ENCODE peak calls at places on chromosomes 2 and 18, in six cellular contexts. One of them, this sample, is unnamed.

GRCh38 chr2:120346034-120346666 is at the start of gene INHBB:
- DNase-seq in ACHN: no peak
- DNase-seq in H9: peak; percentile 41
- DNase-seq in cerebellum: no peak
- DNase-seq in stimulated activated CD4-positive, alpha-beta T cell treated with anti-CD3 and anti-CD28 coated beads, Interleukin-2, amount 100 ng/mL, for 48 hours: no peak
- DNase-seq in activated gamma-delta T cell treated with Interleukin-2 at 50 U/mL for 16 hours: no peak
- DNase-seq in this sample: no peak

GRCh38 chr2:218465987-218466633 is 47.2 kb downstream of the VIL1 start:
- DNase-seq in ACHN: peak; percentile 30
- DNase-seq in H9: no peak
- DNase-seq in cerebellum: peak; percentile 56
- DNase-seq in stimulated activated CD4-positive, alpha-beta T cell treated with anti-CD3 and anti-CD28 coated beads, Interleukin-2, amount 100 ng/mL, for 48 hours: no peak
- DNase-seq in activated gamma-delta T cell treated with Interleukin-2 at 50 U/mL for 16 hours: no peak
- DNase-seq in this sample: peak; percentile 18

GRCh38 chr2:228426502-228427216 is 245.2 kb upstream of the SPHKAP start:
- DNase-seq in ACHN: no peak
- DNase-seq in H9: no peak
- DNase-seq in cerebellum: no peak
- DNase-seq in stimulated activated CD4-positive, alpha-beta T cell treated with anti-CD3 and anti-CD28 coated beads, Interleukin-2, amount 100 ng/mL, for 48 hours: no peak
- DNase-seq in activated gamma-delta T cell treated with Interleukin-2 at 50 U/mL for 16 hours: no peak
- DNase-seq in this sample: no peak

GRCh38 chr2:22020101-22020742 is 896.5 kb downstream of the TDRD15 start:
- DNase-seq in ACHN: no peak
- DNase-seq in H9: no peak
- DNase-seq in cerebellum: no peak
- DNase-seq in stimulated activated CD4-positive, alpha-beta T cell treated with anti-CD3 and anti-CD28 coated beads, Interleukin-2, amount 100 ng/mL, for 48 hours: no peak
- DNase-seq in activated gamma-delta T cell treated with Interleukin-2 at 50 U/mL for 16 hours: no peak
- DNase-seq in this sample: no peak

GRCh38 chr18:22509423-22509822 is 91.7 kb upstream of the CTAGE1 start:
- DNase-seq in ACHN: no peak
- DNase-seq in H9: no peak
- DNase-seq in cerebellum: no peak
- DNase-seq in stimulated activated CD4-positive, alpha-beta T cell treated with anti-CD3 and anti-CD28 coated beads, Interleukin-2, amount 100 ng/mL, for 48 hours: no peak
- DNase-seq in activated gamma-delta T cell treated with Interleukin-2 at 50 U/mL for 16 hours: no peak
- DNase-seq in this sample: no peak

GRCh38 chr2:239177908-239178307 is 222.9 kb downstream of the HDAC4 start:
- DNase-seq in ACHN: no peak
- DNase-seq in H9: no peak
- DNase-seq in cerebellum: no peak
- DNase-seq in stimulated activated CD4-positive, alpha-beta T cell treated with anti-CD3 and anti-CD28 coated beads, Interleukin-2, amount 100 ng/mL, for 48 hours: no peak
- DNase-seq in activated gamma-delta T cell treated with Interleukin-2 at 50 U/mL for 16 hours: no peak
- DNase-seq in this sample: no peak

GRCh38 chr18:22348521-22349316 is 69.0 kb downstream of the CTAGE1 start:
- DNase-seq in ACHN: no peak
- DNase-seq in H9: peak; percentile 74
- DNase-seq in cerebellum: no peak
- DNase-seq in stimulated activated CD4-positive, alpha-beta T cell treated with anti-CD3 and anti-CD28 coated beads, Interleukin-2, amount 100 ng/mL, for 48 hours: no peak
- DNase-seq in activated gamma-delta T cell treated with Interleukin-2 at 50 U/mL for 16 hours: peak; percentile 29
- DNase-seq in this sample: no peak

GRCh38 chr2:147008481-147008880 is 836.3 kb upstream of the ACVR2A start:
- DNase-seq in ACHN: no peak
- DNase-seq in H9: no peak
- DNase-seq in cerebellum: no peak
- DNase-seq in stimulated activated CD4-positive, alpha-beta T cell treated with anti-CD3 and anti-CD28 coated beads, Interleukin-2, amount 100 ng/mL, for 48 hours: no peak
- DNase-seq in activated gamma-delta T cell treated with Interleukin-2 at 50 U/mL for 16 hours: no peak
- DNase-seq in this sample: no peak

GRCh38 chr2:240390091-240391073 is 45.1 kb upstream of the GPC1 start:
- DNase-seq in ACHN: no peak
- DNase-seq in H9: no peak
- DNase-seq in cerebellum: no peak
- DNase-seq in stimulated activated CD4-positive, alpha-beta T cell treated with anti-CD3 and anti-CD28 coated beads, Interleukin-2, amount 100 ng/mL, for 48 hours: no peak
- DNase-seq in activated gamma-delta T cell treated with Interleukin-2 at 50 U/mL for 16 hours: no peak
- DNase-seq in this sample: no peak

GRCh38 chr18:46336278-46337205 is 232.4 kb downstream of the HAUS1 start:
- DNase-seq in ACHN: no peak
- DNase-seq in H9: no peak
- DNase-seq in cerebellum: peak; percentile 51
- DNase-seq in stimulated activated CD4-positive, alpha-beta T cell treated with anti-CD3 and anti-CD28 coated beads, Interleukin-2, amount 100 ng/mL, for 48 hours: no peak
- DNase-seq in activated gamma-delta T cell treated with Interleukin-2 at 50 U/mL for 16 hours: no peak
- DNase-seq in this sample: no peak

GRCh38 chr18:70464343-70465114 is 175.7 kb downstream of the SOCS6 start:
- DNase-seq in ACHN: peak; percentile 72
- DNase-seq in H9: peak; percentile 78
- DNase-seq in cerebellum: peak; percentile 77
- DNase-seq in stimulated activated CD4-positive, alpha-beta T cell treated with anti-CD3 and anti-CD28 coated beads, Interleukin-2, amount 100 ng/mL, for 48 hours: peak; percentile 20
- DNase-seq in activated gamma-delta T cell treated with Interleukin-2 at 50 U/mL for 16 hours: peak; percentile 20
- DNase-seq in this sample: peak; percentile 17

GRCh38 chr2:32274289-32274688 is 3.4 kb upstream of the YIPF4 start:
- DNase-seq in ACHN: no peak
- DNase-seq in H9: no peak
- DNase-seq in cerebellum: no peak
- DNase-seq in stimulated activated CD4-positive, alpha-beta T cell treated with anti-CD3 and anti-CD28 coated beads, Interleukin-2, amount 100 ng/mL, for 48 hours: no peak
- DNase-seq in activated gamma-delta T cell treated with Interleukin-2 at 50 U/mL for 16 hours: no peak
- DNase-seq in this sample: no peak

GRCh38 chr2:238987352-238987981 is 139.6 kb downstream of the TWIST2 start:
- DNase-seq in ACHN: no peak
- DNase-seq in H9: peak; percentile 2
- DNase-seq in cerebellum: no peak
- DNase-seq in stimulated activated CD4-positive, alpha-beta T cell treated with anti-CD3 and anti-CD28 coated beads, Interleukin-2, amount 100 ng/mL, for 48 hours: no peak
- DNase-seq in activated gamma-delta T cell treated with Interleukin-2 at 50 U/mL for 16 hours: no peak
- DNase-seq in this sample: no peak

GRCh38 chr2:73944714-73945113 is 18.0 kb downstream of the DGUOK start:
- DNase-seq in ACHN: no peak
- DNase-seq in H9: no peak
- DNase-seq in cerebellum: no peak
- DNase-seq in stimulated activated CD4-positive, alpha-beta T cell treated with anti-CD3 and anti-CD28 coated beads, Interleukin-2, amount 100 ng/mL, for 48 hours: no peak
- DNase-seq in activated gamma-delta T cell treated with Interleukin-2 at 50 U/mL for 16 hours: no peak
- DNase-seq in this sample: no peak

GRCh38 chr2:98385050-98385699 is 38.9 kb downstream of the CNGA3 start:
- DNase-seq in ACHN: peak; percentile 74
- DNase-seq in H9: peak; percentile 83
- DNase-seq in cerebellum: peak; percentile 74
- DNase-seq in stimulated activated CD4-positive, alpha-beta T cell treated with anti-CD3 and anti-CD28 coated beads, Interleukin-2, amount 100 ng/mL, for 48 hours: peak; percentile 73
- DNase-seq in activated gamma-delta T cell treated with Interleukin-2 at 50 U/mL for 16 hours: peak; percentile 59
- DNase-seq in this sample: peak; percentile 57

GRCh38 chr18:11902522-11903292 is 5.4 kb downstream of the MPPE1 start:
- DNase-seq in ACHN: no peak
- DNase-seq in H9: no peak
- DNase-seq in cerebellum: no peak
- DNase-seq in stimulated activated CD4-positive, alpha-beta T cell treated with anti-CD3 and anti-CD28 coated beads, Interleukin-2, amount 100 ng/mL, for 48 hours: no peak
- DNase-seq in activated gamma-delta T cell treated with Interleukin-2 at 50 U/mL for 16 hours: no peak
- DNase-seq in this sample: no peak

GRCh38 chr2:224498991-224499390 is 86.2 kb downstream of the CUL3 start:
- DNase-seq in ACHN: no peak
- DNase-seq in H9: no peak
- DNase-seq in cerebellum: no peak
- DNase-seq in stimulated activated CD4-positive, alpha-beta T cell treated with anti-CD3 and anti-CD28 coated beads, Interleukin-2, amount 100 ng/mL, for 48 hours: no peak
- DNase-seq in activated gamma-delta T cell treated with Interleukin-2 at 50 U/mL for 16 hours: no peak
- DNase-seq in this sample: no peak

GRCh38 chr2:236715077-236715476 is 145.5 kb downstream of the ACKR3 start:
- DNase-seq in ACHN: no peak
- DNase-seq in H9: no peak
- DNase-seq in cerebellum: no peak
- DNase-seq in stimulated activated CD4-positive, alpha-beta T cell treated with anti-CD3 and anti-CD28 coated beads, Interleukin-2, amount 100 ng/mL, for 48 hours: no peak
- DNase-seq in activated gamma-delta T cell treated with Interleukin-2 at 50 U/mL for 16 hours: no peak
- DNase-seq in this sample: peak; percentile 74

GRCh38 chr2:69933839-69934613 is 19.1 kb downstream of the MXD1 start:
- DNase-seq in ACHN: peak; percentile 53
- DNase-seq in H9: no peak
- DNase-seq in cerebellum: no peak
- DNase-seq in stimulated activated CD4-positive, alpha-beta T cell treated with anti-CD3 and anti-CD28 coated beads, Interleukin-2, amount 100 ng/mL, for 48 hours: no peak
- DNase-seq in activated gamma-delta T cell treated with Interleukin-2 at 50 U/mL for 16 hours: no peak
- DNase-seq in this sample: peak; percentile 80

GRCh38 chr2:9771481-9772017 is 71.7 kb upstream of the TAF1B start:
- DNase-seq in ACHN: peak; percentile 73
- DNase-seq in H9: no peak
- DNase-seq in cerebellum: peak; percentile 91
- DNase-seq in stimulated activated CD4-positive, alpha-beta T cell treated with anti-CD3 and anti-CD28 coated beads, Interleukin-2, amount 100 ng/mL, for 48 hours: no peak
- DNase-seq in activated gamma-delta T cell treated with Interleukin-2 at 50 U/mL for 16 hours: no peak
- DNase-seq in this sample: peak; percentile 39

GRCh38 chr2:183608747-183609146 is 484.5 kb downstream of the NUP35 start:
- DNase-seq in ACHN: no peak
- DNase-seq in H9: no peak
- DNase-seq in cerebellum: no peak
- DNase-seq in stimulated activated CD4-positive, alpha-beta T cell treated with anti-CD3 and anti-CD28 coated beads, Interleukin-2, amount 100 ng/mL, for 48 hours: no peak
- DNase-seq in activated gamma-delta T cell treated with Interleukin-2 at 50 U/mL for 16 hours: no peak
- DNase-seq in this sample: no peak

GRCh38 chr18:55111271-55111670 is 152.0 kb upstream of the CCDC68 start:
- DNase-seq in ACHN: no peak
- DNase-seq in H9: no peak
- DNase-seq in cerebellum: no peak
- DNase-seq in stimulated activated CD4-positive, alpha-beta T cell treated with anti-CD3 and anti-CD28 coated beads, Interleukin-2, amount 100 ng/mL, for 48 hours: no peak
- DNase-seq in activated gamma-delta T cell treated with Interleukin-2 at 50 U/mL for 16 hours: no peak
- DNase-seq in this sample: no peak

GRCh38 chr2:220893411-220893810 is 678.7 kb downstream of the EPHA4 start:
- DNase-seq in ACHN: no peak
- DNase-seq in H9: no peak
- DNase-seq in cerebellum: no peak
- DNase-seq in stimulated activated CD4-positive, alpha-beta T cell treated with anti-CD3 and anti-CD28 coated beads, Interleukin-2, amount 100 ng/mL, for 48 hours: no peak
- DNase-seq in activated gamma-delta T cell treated with Interleukin-2 at 50 U/mL for 16 hours: no peak
- DNase-seq in this sample: peak; percentile 45

GRCh38 chr2:38653715-38654494 is 12.0 kb upstream of the GALM start:
- DNase-seq in ACHN: no peak
- DNase-seq in H9: no peak
- DNase-seq in cerebellum: no peak
- DNase-seq in stimulated activated CD4-positive, alpha-beta T cell treated with anti-CD3 and anti-CD28 coated beads, Interleukin-2, amount 100 ng/mL, for 48 hours: peak; percentile 54
- DNase-seq in activated gamma-delta T cell treated with Interleukin-2 at 50 U/mL for 16 hours: no peak
- DNase-seq in this sample: no peak

GRCh38 chr2:224182498-224182897 is 143.4 kb upstream of the SERPINE2 start:
- DNase-seq in ACHN: no peak
- DNase-seq in H9: no peak
- DNase-seq in cerebellum: no peak
- DNase-seq in stimulated activated CD4-positive, alpha-beta T cell treated with anti-CD3 and anti-CD28 coated beads, Interleukin-2, amount 100 ng/mL, for 48 hours: no peak
- DNase-seq in activated gamma-delta T cell treated with Interleukin-2 at 50 U/mL for 16 hours: no peak
- DNase-seq in this sample: no peak

GRCh38 chr2:164967781-164968228 is 12.5 kb upstream of the SLC38A11 start:
- DNase-seq in ACHN: peak; percentile 55
- DNase-seq in H9: no peak
- DNase-seq in cerebellum: no peak
- DNase-seq in stimulated activated CD4-positive, alpha-beta T cell treated with anti-CD3 and anti-CD28 coated beads, Interleukin-2, amount 100 ng/mL, for 48 hours: no peak
- DNase-seq in activated gamma-delta T cell treated with Interleukin-2 at 50 U/mL for 16 hours: no peak
- DNase-seq in this sample: peak; percentile 98

GRCh38 chr2:39587641-39588040 is 78.1 kb upstream of the TMEM178A start:
- DNase-seq in ACHN: no peak
- DNase-seq in H9: no peak
- DNase-seq in cerebellum: no peak
- DNase-seq in stimulated activated CD4-positive, alpha-beta T cell treated with anti-CD3 and anti-CD28 coated beads, Interleukin-2, amount 100 ng/mL, for 48 hours: no peak
- DNase-seq in activated gamma-delta T cell treated with Interleukin-2 at 50 U/mL for 16 hours: no peak
- DNase-seq in this sample: no peak

GRCh38 chr2:97952357-97952756 is 43.4 kb downstream of the TMEM131 start:
- DNase-seq in ACHN: no peak
- DNase-seq in H9: no peak
- DNase-seq in cerebellum: no peak
- DNase-seq in stimulated activated CD4-positive, alpha-beta T cell treated with anti-CD3 and anti-CD28 coated beads, Interleukin-2, amount 100 ng/mL, for 48 hours: no peak
- DNase-seq in activated gamma-delta T cell treated with Interleukin-2 at 50 U/mL for 16 hours: no peak
- DNase-seq in this sample: no peak

GRCh38 chr2:120874876-120875275 is 139.2 kb downstream of the GLI2 start:
- DNase-seq in ACHN: no peak
- DNase-seq in H9: no peak
- DNase-seq in cerebellum: no peak
- DNase-seq in stimulated activated CD4-positive, alpha-beta T cell treated with anti-CD3 and anti-CD28 coated beads, Interleukin-2, amount 100 ng/mL, for 48 hours: no peak
- DNase-seq in activated gamma-delta T cell treated with Interleukin-2 at 50 U/mL for 16 hours: no peak
- DNase-seq in this sample: no peak

GRCh38 chr2:157898591-157898996 is 22.5 kb upstream of the ACVR1 start:
- DNase-seq in ACHN: peak; percentile 58
- DNase-seq in H9: no peak
- DNase-seq in cerebellum: no peak
- DNase-seq in stimulated activated CD4-positive, alpha-beta T cell treated with anti-CD3 and anti-CD28 coated beads, Interleukin-2, amount 100 ng/mL, for 48 hours: no peak
- DNase-seq in activated gamma-delta T cell treated with Interleukin-2 at 50 U/mL for 16 hours: peak; percentile 56
- DNase-seq in this sample: peak; percentile 50

GRCh38 chr2:29705636-29706035 is 215.8 kb downstream of the ALK start:
- DNase-seq in ACHN: no peak
- DNase-seq in H9: no peak
- DNase-seq in cerebellum: no peak
- DNase-seq in stimulated activated CD4-positive, alpha-beta T cell treated with anti-CD3 and anti-CD28 coated beads, Interleukin-2, amount 100 ng/mL, for 48 hours: no peak
- DNase-seq in activated gamma-delta T cell treated with Interleukin-2 at 50 U/mL for 16 hours: no peak
- DNase-seq in this sample: no peak

GRCh38 chr2:151771599-151772358 is 37.5 kb upstream of the NEB start:
- DNase-seq in ACHN: no peak
- DNase-seq in H9: no peak
- DNase-seq in cerebellum: no peak
- DNase-seq in stimulated activated CD4-positive, alpha-beta T cell treated with anti-CD3 and anti-CD28 coated beads, Interleukin-2, amount 100 ng/mL, for 48 hours: no peak
- DNase-seq in activated gamma-delta T cell treated with Interleukin-2 at 50 U/mL for 16 hours: no peak
- DNase-seq in this sample: no peak

GRCh38 chr2:70675862-70676261 is 92.1 kb downstream of the ADD2 start:
- DNase-seq in ACHN: no peak
- DNase-seq in H9: peak; percentile 3
- DNase-seq in cerebellum: no peak
- DNase-seq in stimulated activated CD4-positive, alpha-beta T cell treated with anti-CD3 and anti-CD28 coated beads, Interleukin-2, amount 100 ng/mL, for 48 hours: no peak
- DNase-seq in activated gamma-delta T cell treated with Interleukin-2 at 50 U/mL for 16 hours: no peak
- DNase-seq in this sample: no peak

GRCh38 chr18:54671291-54671881 is 80.3 kb downstream of the DYNAP start:
- DNase-seq in ACHN: peak; percentile 49
- DNase-seq in H9: no peak
- DNase-seq in cerebellum: no peak
- DNase-seq in stimulated activated CD4-positive, alpha-beta T cell treated with anti-CD3 and anti-CD28 coated beads, Interleukin-2, amount 100 ng/mL, for 48 hours: no peak
- DNase-seq in activated gamma-delta T cell treated with Interleukin-2 at 50 U/mL for 16 hours: no peak
- DNase-seq in this sample: no peak

GRCh38 chr2:14535156-14535555 is 97.4 kb upstream of the LRATD1 start:
- DNase-seq in ACHN: no peak
- DNase-seq in H9: no peak
- DNase-seq in cerebellum: no peak
- DNase-seq in stimulated activated CD4-positive, alpha-beta T cell treated with anti-CD3 and anti-CD28 coated beads, Interleukin-2, amount 100 ng/mL, for 48 hours: no peak
- DNase-seq in activated gamma-delta T cell treated with Interleukin-2 at 50 U/mL for 16 hours: no peak
- DNase-seq in this sample: no peak

GRCh38 chr2:20061476-20061875 is 10.0 kb upstream of the LAPTM4A start:
- DNase-seq in ACHN: no peak
- DNase-seq in H9: no peak
- DNase-seq in cerebellum: no peak
- DNase-seq in stimulated activated CD4-positive, alpha-beta T cell treated with anti-CD3 and anti-CD28 coated beads, Interleukin-2, amount 100 ng/mL, for 48 hours: no peak
- DNase-seq in activated gamma-delta T cell treated with Interleukin-2 at 50 U/mL for 16 hours: no peak
- DNase-seq in this sample: no peak

GRCh38 chr2:224801360-224801759 is 85.2 kb upstream of the CCDC195 start:
- DNase-seq in ACHN: no peak
- DNase-seq in H9: no peak
- DNase-seq in cerebellum: no peak
- DNase-seq in stimulated activated CD4-positive, alpha-beta T cell treated with anti-CD3 and anti-CD28 coated beads, Interleukin-2, amount 100 ng/mL, for 48 hours: no peak
- DNase-seq in activated gamma-delta T cell treated with Interleukin-2 at 50 U/mL for 16 hours: no peak
- DNase-seq in this sample: no peak

GRCh38 chr2:31329081-31329605 is 85.4 kb downstream of the XDH start:
- DNase-seq in ACHN: no peak
- DNase-seq in H9: no peak
- DNase-seq in cerebellum: no peak
- DNase-seq in stimulated activated CD4-positive, alpha-beta T cell treated with anti-CD3 and anti-CD28 coated beads, Interleukin-2, amount 100 ng/mL, for 48 hours: no peak
- DNase-seq in activated gamma-delta T cell treated with Interleukin-2 at 50 U/mL for 16 hours: no peak
- DNase-seq in this sample: no peak

GRCh38 chr2:62216616-62217015 is 20.7 kb downstream of the B3GNT2 start:
- DNase-seq in ACHN: peak; percentile 16
- DNase-seq in H9: no peak
- DNase-seq in cerebellum: no peak
- DNase-seq in stimulated activated CD4-positive, alpha-beta T cell treated with anti-CD3 and anti-CD28 coated beads, Interleukin-2, amount 100 ng/mL, for 48 hours: no peak
- DNase-seq in activated gamma-delta T cell treated with Interleukin-2 at 50 U/mL for 16 hours: no peak
- DNase-seq in this sample: peak; percentile 37

This sample was measured in RCC 7860.